ENCODE peak calls at places on chromosome 9, in five cellular contexts. F, Y, W, K and G are unnamed samples.

GRCh38 chr9:20335668-20336332 is 286.5 kb downstream of the MLLT3 start:
- DNase-seq in F (no peak), Y (no peak), W (no peak), K (no peak), G (no peak)

GRCh38 chr9:107492381-107492780 is 2.8 kb upstream of the KLF4 start:
- DNase-seq in F (no peak), Y (no peak), W (no peak), K (no peak), G (no peak)

GRCh38 chr9:96522371-96522770 is 72.4 kb downstream of the HABP4 start:
- DNase-seq in F (no peak), Y (no peak), W (no peak), K (peak), G (no peak)

GRCh38 chr9:73079326-73079725 is 72.3 kb upstream of the ANXA1 start:
- DNase-seq in F (no peak), Y (no peak), W (no peak), K (peak), G (no peak)

GRCh38 chr9:127360829-127361228 is 36.1 kb upstream of the SLC2A8 start:
- DNase-seq in F (no peak), Y (no peak), W (peak), K (peak), G (no peak)

GRCh38 chr9:114370251-114370984 is 17.4 kb downstream of the AKNA start:
- DNase-seq in F (peak), Y (no peak), W (no peak), K (no peak), G (no peak)

GRCh38 chr9:108933231-108933630 is 693 bp downstream of the ELP1 start:
- DNase-seq in F (no peak), Y (no peak), W (no peak), K (no peak), G (peak)

GRCh38 chr9:101977614-101978210 is 239.3 kb upstream of the GRIN3A start:
- DNase-seq in F (no peak), Y (no peak), W (peak), K (peak), G (peak)

GRCh38 chr9:98708933-98709911 is at the start of gene GABBR2:
- DNase-seq in F (peak), Y (no peak), W (peak), K (no peak), G (no peak)

GRCh38 chr9:115157245-115157674 is 39.3 kb upstream of the TNC start:
- DNase-seq in F (no peak), Y (no peak), W (no peak), K (no peak), G (no peak)

GRCh38 chr9:98022447-98022846 is 34.1 kb upstream of the NANS start:
- DNase-seq in F (no peak), Y (no peak), W (no peak), K (no peak), G (no peak)

GRCh38 chr9:120982851-120983250 is 56.3 kb upstream of the TRAF1 start:
- DNase-seq in F (no peak), Y (no peak), W (no peak), K (peak), G (no peak)

DNA sequence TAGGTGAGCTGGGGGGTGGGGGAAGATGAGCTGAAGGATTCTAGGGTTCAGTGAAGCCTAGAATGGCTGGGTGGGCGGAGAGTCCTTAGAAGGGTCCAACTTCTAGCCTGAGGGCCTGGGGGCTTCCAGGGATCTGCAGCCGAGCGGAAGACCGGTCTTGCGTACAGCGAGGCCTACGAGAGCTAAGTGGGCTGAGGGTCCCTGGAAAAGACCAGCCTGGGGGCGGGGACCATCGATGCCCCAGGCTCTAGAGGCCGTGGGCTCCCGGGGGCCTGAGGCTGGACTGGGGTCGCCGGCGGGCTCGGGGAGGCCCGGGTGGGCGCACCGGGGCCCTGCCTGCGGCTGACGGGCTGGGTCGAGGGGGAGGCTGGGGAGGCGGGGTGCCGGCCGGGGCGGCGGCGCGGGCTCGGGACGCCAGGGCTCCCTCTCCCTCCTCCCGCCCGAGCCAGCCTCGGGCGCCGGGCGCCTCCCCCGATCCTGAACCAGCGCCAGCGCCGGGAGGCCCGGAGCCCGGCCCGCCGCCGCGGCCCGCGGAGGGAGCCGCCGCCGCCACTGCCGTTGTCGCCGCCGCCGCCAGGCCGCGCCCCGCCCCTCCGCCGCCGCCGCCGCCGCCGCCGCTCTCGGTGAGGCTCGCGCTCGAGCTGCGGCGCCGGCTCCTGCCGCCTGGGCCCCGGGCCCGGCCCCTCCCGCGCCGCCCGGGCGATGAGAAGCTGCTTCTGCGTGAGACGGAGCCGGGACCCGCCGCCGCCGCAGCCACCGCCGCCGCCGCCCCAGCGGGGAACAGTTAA is at the start of gene MVB12B:
- DNase-seq in F (no peak), Y (no peak), W (peak), K (no peak), G (peak)
- TF ChIP-seq JUND in F (no peak), Y (no peak), W (no peak), K (no peak), G (no peak)

GRCh38 chr9:94806307-94806893 is 79.9 kb downstream of the AOPEP start:
- DNase-seq in F (no peak), Y (peak), W (no peak), K (no peak), G (no peak)
- TF ChIP-seq JUND in F (no peak), Y (no peak), W (no peak), K (no peak), G (no peak)

DNA sequence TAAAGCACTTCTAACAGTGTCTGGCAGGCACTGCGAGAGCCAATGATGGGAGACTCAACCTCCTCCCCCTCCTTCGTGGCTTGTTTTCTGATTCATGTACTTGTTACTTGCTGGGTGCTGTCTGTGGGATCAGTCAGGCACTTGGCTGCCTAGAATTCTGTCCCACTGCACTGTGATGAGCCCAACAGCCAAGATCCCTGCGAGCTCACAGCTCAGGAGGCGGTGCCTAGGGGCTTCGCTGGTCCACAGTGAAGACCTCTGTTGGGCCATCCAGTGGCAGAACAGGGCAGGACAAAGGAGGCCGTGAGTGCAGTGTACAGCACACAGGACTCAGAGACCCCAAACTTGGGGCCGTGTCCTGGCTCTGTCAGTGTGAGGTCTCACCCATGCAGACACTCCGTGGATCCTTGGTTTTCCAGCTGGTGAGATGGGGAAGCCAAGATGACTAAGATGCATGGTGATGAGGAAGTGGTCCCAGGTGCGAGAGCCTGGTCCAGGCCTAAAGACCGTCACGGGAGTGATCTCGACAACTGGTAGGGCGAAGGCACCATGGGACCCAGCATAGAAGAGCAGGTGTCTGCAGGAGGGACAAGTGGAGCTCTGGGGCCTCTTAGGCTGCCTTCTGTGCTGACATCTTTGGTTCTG is 19.5 kb downstream of the MYMK start:
- DNase-seq in F (no peak), Y (no peak), W (no peak), K (no peak), G (no peak)
- TF ChIP-seq JUND in F (no peak), Y (no peak), W (no peak), K (no peak), G (no peak)

DNA sequence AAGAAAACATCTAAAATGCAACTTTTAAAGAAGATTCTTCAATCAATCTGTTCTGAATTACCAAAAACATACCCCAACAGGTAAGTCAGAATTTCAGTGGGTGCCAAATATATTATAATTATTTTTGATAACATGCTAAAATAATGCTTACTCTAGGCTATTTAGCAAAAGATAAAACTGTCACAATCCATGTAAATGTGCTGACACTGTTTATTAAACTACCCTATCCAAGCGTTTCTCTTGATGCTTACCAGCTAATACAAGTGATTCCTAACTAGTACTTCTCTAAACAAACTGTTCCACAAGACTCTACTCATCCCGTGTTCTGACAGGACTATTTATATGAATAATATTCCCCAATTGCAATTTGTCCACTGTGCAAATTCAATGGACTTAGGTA is 236.7 kb downstream of the BNC2 start:
- DNase-seq in F (no peak), Y (no peak), W (no peak), K (no peak), G (no peak)
- TF ChIP-seq JUND in F (no peak), Y (no peak), W (no peak), K (no peak), G (no peak)

GRCh38 chr9:110777201-110777842 is 108.7 kb downstream of the MUSK start:
- DNase-seq in F (no peak), Y (no peak), W (no peak), K (no peak), G (no peak)
- TF ChIP-seq JUND in F (no peak), Y (no peak), W (no peak), K (no peak), G (no peak)

GRCh38 chr9:31323726-31324444 is 1060.6 kb upstream of the ACO1 start:
- DNase-seq in F (no peak), Y (no peak), W (no peak), K (no peak), G (no peak)
- TF ChIP-seq JUND in F (no peak), Y (no peak), W (no peak), K (no peak), G (no peak)

DNA sequence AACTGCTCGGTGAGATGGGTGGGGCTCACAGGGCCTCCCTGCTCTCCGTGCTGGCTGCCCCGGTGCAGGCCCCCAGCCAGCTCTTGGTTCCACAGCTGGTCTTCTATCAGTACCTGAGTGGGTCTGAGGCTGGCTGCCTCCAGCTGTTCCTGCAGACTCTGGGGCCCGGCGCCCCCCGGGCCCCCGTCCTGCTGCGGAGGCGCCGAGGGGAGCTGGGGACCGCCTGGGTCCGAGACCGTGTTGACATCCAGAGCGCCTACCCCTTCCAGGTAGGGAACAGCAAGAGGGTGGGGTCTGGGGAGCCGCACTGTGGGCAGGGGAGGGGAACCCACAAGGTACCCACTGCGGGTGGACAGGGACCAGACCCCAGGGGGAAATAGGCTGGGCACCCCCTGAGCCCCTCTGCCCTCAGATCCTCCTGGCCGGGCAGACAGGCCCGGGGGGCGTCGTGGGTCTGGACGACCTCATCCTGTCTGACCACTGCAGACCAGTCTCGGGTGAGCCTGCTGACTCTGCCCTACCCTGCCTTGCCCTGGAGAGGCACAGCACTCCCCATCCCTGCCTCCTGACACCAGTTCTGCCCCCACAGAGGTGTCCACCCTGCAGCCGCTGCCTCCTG is 2.8 kb downstream of the MAMDC4 start:
- DNase-seq in F (peak), Y (no peak), W (no peak), K (no peak), G (no peak)
- TF ChIP-seq JUND in F (no peak), Y (no peak), W (no peak), K (no peak), G (no peak)

DNA sequence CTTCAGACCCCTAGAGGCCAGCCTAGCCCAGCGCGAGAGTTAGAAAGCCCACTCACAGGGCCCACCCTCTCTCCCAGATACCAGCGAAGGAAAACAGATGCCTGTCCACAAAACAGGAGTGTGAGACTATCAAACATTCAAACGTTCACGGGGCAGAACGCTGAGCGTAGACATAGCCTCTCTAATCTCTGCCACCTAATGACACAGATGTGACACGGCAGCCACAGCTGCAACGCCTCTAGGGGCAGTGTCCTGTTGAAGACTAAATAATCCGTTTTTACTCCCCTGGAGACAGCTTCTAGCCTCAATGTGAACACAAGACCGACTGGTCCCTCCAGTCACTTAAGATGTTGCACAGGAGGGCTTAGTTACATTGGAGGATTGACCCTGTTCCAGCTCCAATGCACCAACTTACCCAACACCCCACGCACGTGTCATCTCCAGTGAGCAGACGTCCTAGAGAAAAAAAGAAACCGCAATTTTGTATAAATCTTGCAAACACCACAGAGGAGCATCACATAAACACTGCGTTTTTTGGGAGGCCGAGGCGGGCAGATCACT is 14.3 kb downstream of the DIPK1B start:
- DNase-seq in F (no peak), Y (peak), W (no peak), K (peak), G (peak)
- TF ChIP-seq JUND in F (no peak), Y (no peak), W (no peak), K (no peak), G (no peak)